ENCODE peak calls at places on chromosomes 2 and 18, in four cellular contexts. Y is IMR-90, M is H9, Z is H1. R is an unnamed sample. For H3K4me1, the result is how much of the 10 kb centered on the place peaks cover.

GRCh38 chr2:207616185-207616584 is 9.0 kb downstream of the METTL21A start:
- DNase-seq in Y (peak), M (no peak), Z (peak), R (no peak)

GRCh38 chr2:203973676-203974075 is 37.1 kb downstream of the ICOS start:
- DNase-seq in Y (no peak), M (no peak), Z (no peak), R (no peak)

GRCh38 chr18:42095732-42096377 is 140.8 kb downstream of the PIK3C3 start:
- DNase-seq in Y (no peak), M (no peak), Z (no peak), R (no peak)

GRCh38 chr2:1750270-1750934 is 6.1 kb upstream of the PXDN start:
- DNase-seq in Y (no peak), M (no peak), Z (no peak), R (no peak)

GRCh38 chr2:191582355-191582754 is 95.6 kb upstream of the NABP1 start:
- DNase-seq in Y (peak), M (no peak), Z (no peak), R (peak)

GRCh38 chr2:233953106-233953801 is 36.1 kb downstream of the TRPM8 start:
- DNase-seq in Y (no peak), M (no peak), Z (no peak), R (no peak)

GRCh38 chr2:39996653-39997080 is 217.6 kb upstream of the THUMPD2 start:
- DNase-seq in Y (peak), M (no peak), Z (no peak), R (peak)

GRCh38 chr2:200373973-200374416 is 67.5 kb downstream of the SPATS2L start:
- DNase-seq in Y (no peak), M (no peak), Z (no peak), R (no peak)

GRCh38 chr2:101307503-101307902 is 998 bp downstream of the RNF149 start:
- DNase-seq in Y (no peak), M (no peak), Z (no peak), R (no peak)

GRCh38 chr18:59142274-59142673 is 2.6 kb downstream of the SEC11C start:
- DNase-seq in Y (no peak), M (no peak), Z (no peak), R (no peak)

GRCh38 chr2:152336103-152336853 is 1.3 kb downstream of the FMNL2 start:
- DNase-seq in Y (peak), M (peak), Z (peak), R (peak)

GRCh38 chr2:230658877-230659652 is 53.6 kb upstream of the CAB39 start:
- DNase-seq in Y (no peak), M (no peak), Z (no peak), R (no peak)

GRCh38 chr2:128236491-128237035 is 82.1 kb downstream of the HS6ST1 start:
- DNase-seq in Y (peak), M (no peak), Z (no peak), R (no peak)

GRCh38 chr18:10559566-10560456 is 34.0 kb downstream of the NAPG start:
- DNase-seq in Y (peak), M (peak), Z (no peak), R (peak)

GRCh38 chr18:48841381-48842258 is 109.1 kb downstream of the SMAD7 start:
- DNase-seq in Y (peak), M (no peak), Z (no peak), R (peak)

GRCh38 chr18:8045890-8046289 is 478.8 kb downstream of the PTPRM start:
- DNase-seq in Y (no peak), M (no peak), Z (no peak), R (no peak)

GRCh38 chr18:26919656-26920055 is 54.1 kb upstream of the AQP4 start:
- DNase-seq in Y (no peak), M (no peak), Z (no peak), R (no peak)

GRCh38 chr2:66433945-66434678 is 813 bp upstream of the MEIS1 start:
- DNase-seq in Y (peak), M (peak), Z (peak), R (peak)

GRCh38 chr2:15554525-15555218 is 6.5 kb downstream of the NBAS start:
- DNase-seq in Y (peak), M (no peak), Z (no peak), R (no peak)

GRCh38 chr2:127771756-127772155 is 39.2 kb downstream of the WDR33 start:
- DNase-seq in Y (peak), M (no peak), Z (no peak), R (no peak)

GRCh38 chr2:121917143-121917542 is 161.7 kb downstream of the TSN start:
- DNase-seq in Y (no peak), M (no peak), Z (no peak), R (no peak)

DNA sequence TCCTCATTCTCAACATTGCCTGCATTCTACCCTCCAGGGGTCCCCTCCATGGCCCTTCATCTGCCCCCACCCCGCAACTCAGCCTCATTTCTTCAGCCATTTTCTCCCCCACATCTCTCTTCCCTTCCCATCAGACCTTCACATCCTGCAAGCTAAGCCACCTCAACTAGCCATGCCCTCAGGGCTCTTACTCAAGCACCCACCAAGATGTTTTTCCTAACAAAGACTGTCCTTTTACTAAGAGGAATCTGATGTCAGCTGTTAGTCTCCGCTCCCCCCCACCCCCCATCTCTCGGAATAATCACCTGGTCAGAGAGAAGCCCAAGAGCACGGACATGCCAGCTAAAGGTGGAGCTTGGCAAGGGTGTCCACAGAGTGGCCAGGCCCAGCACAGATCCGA is 4.7 kb upstream of the CAPN10 start:
- DNase-seq in Y (no peak), M (no peak), Z (no peak), R (peak)
- H3K4me1 ChIP-seq in Y (under half), M (under half), Z (under half), R (under half)

GRCh38 chr2:309148-309969 is 21.5 kb upstream of the ALKAL2 start:
- DNase-seq in Y (no peak), M (peak), Z (peak), R (peak)
- H3K56ac ChIP-seq in Y (no peak), M (no peak), Z (no peak), R (peak)

DNA sequence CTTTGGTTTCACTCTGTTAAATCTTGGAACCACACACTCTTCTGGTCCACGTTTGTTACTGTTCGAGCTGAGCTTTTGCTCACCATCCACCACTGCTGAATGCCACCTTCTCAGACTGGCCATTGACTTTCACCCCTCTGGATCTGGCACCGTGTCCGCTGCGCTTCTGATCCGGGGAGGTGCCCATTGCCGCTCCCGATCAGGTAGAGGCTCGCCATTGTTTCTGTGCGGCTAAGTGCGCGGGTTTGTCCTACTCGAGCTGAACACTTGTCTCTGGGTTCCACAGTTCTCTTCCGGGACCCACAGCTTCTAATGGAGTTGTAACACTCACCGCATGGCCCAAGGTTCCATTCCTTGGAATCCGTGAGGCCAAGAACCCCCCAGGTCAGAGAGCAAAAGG is 72.8 kb downstream of the LCLAT1 start:
- DNase-seq in Y (no peak), M (no peak), Z (no peak), R (no peak)
- H3K4me1 ChIP-seq in Y (under half), M (under half), Z (under half), R (under half)

DNA sequence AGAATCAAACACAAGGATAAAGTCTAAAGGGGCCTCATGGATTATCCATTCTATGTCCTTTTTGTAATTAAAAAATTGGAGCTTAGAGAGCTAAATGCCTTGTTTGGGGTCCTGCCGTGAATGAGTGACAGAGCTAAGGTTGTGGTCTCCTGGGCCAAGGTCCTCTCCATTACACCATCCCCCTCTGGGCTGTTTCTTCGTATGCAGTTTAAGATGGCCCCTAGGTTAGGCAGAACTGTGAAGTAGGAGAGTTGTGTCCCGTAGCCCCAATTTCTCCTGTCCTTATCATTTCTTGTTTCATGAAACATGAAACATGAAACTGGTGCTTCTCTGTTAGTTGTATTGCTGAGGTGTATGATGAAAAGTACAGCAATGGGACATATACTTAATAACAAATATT is 32.9 kb downstream of the CRIM1 start:
- DNase-seq in Y (no peak), M (no peak), Z (no peak), R (no peak)
- H3K56ac ChIP-seq in Y (no peak), M (no peak), Z (no peak), R (no peak)

DNA sequence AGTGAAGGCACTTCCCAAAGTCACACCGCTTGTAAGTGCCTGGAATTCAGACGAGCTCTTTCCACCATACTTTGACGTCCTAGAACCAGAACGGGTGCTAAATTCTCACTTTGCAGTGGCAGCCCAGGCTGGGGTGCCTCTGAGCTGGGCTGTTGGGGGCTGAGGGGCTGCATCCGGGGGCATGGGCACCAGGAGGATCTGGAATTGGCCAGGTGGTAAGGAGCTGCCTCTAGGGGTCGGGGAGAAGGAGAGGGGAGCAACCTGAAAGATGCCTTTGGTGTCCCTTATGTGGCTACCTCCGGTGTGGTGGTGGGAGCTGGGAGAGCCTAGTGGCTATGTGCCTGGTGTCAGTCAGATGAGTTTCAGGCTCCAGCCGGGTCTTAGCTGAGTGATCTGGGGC is 7.1 kb downstream of the ATOH8 start:
- DNase-seq in Y (no peak), M (no peak), Z (no peak), R (no peak)
- H3K4me1 ChIP-seq in Y (under half), M (under half), Z (under half), R (under half)

DNA sequence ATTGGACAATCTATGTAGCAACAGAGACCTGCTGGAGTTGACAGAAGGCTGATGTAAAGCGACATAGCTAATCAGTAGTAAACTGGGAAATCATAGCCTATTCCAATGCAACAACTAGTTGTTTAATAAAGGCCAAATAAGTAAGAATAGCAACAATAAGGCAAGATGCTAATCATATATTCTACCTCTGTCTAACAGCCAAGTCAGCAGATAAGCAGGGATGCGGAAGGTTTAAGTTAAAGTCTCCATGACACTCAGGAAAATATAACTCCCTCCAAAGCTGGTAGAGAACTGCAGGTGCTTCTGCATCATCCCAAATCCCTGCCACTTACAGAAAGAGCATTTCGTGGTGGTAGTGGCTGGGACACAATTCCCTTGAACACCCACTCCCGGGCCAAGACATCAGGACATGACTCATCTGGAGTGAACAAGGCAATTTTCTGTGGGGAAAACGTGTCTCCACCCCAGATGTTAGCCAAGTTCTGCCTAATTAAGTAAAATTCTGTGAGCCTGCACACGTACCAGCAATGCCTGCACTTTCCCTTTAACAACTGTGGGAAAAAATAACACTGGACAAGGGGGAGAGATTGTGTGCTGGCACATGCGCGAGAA is 413.6 kb upstream of the ID2 start:
- DNase-seq in Y (no peak), M (no peak), Z (no peak), R (no peak)
- H3K56ac ChIP-seq in Y (no peak), M (no peak), Z (no peak), R (no peak)

DNA sequence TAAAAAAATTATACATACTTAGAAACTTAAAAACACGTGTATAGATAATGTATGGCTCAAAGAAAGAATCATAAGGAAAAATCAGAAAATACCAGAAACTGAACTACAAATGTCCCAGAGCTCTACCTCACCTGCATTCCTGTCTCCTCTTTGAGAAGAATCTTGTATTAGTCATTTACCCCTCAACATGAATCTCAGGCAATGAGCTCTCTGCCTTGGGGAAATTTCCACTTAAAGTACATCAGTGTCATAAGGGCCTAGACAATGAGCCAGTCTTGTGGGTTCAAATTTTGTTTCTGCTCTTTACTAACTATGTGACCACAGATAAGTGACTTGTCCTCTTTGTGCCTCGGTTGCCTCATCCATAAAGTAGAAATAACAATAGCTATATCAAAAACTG is 40.1 kb downstream of the SCG2 start:
- DNase-seq in Y (no peak), M (no peak), Z (no peak), R (no peak)
- H3K4me1 ChIP-seq in Y (under half), M (under half), Z (under half), R (under half)

DNA sequence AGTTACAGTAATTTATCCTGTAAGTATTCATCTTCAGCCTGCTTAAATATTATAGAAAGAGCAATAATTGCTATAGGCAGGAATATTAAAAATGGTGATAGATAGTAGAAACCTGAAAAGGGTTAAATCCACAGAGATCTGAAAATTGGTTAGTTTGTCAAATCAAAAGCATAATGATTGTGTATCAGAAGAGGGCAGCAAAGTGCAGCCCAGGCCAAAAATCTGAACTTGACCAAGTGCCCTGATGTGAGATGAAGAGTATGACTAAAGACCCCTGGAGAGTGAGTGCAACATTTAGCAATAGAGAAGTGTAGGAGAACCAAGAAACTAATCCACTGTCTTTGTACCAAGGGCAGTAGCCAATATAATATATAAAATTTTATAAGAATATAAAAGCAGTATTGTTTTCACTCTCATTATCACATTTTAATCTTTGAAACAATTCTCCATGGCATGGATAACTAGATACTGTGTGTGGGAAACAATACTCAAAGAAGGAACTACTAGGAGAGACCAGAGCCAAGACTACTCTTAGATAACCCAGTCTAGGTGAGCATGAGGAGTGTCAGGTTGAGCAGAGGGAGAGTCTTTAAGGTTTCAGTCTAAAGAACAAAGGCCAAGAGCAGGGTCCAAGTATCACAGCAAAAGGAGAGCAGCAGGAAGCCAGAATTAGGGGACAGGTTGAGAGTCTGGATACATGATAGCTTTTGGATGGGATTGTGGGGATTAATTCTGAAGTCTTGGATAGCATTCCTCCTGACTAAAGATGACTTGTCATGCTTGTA is 148.7 kb downstream of the CALCRL start:
- DNase-seq in Y (no peak), M (no peak), Z (no peak), R (peak)
- H3K56ac ChIP-seq in Y (no peak), M (no peak), Z (no peak), R (no peak)

GRCh38 chr2:212609499-212609898 is 70.9 kb upstream of the ERBB4 start:
- DNase-seq in Y (no peak), M (no peak), Z (no peak), R (no peak)

GRCh38 chr2:212611026-212611425 is 72.4 kb upstream of the ERBB4 start:
- DNase-seq in Y (no peak), M (no peak), Z (no peak), R (peak)

GRCh38 chr2:212607080-212607479 is 68.5 kb upstream of the ERBB4 start:
- DNase-seq in Y (no peak), M (no peak), Z (no peak), R (no peak)

GRCh38 chr2:212606232-212606631 is 67.6 kb upstream of the ERBB4 start:
- DNase-seq in Y (no peak), M (no peak), Z (no peak), R (no peak)
- H3K4me1 ChIP-seq in Y (under half), M (under half), Z (under half), R (under half)

R was measured in mesendoderm.